ENCODE peak calls at places on chromosomes 16 and 17, in six cellular contexts. C is RWPE1, N is psoas muscle, W is adrenal gland, U is GM13977, O is activated B cell treated with CpG ODN at 0.5 μM for 24 hours. F is an unnamed sample.

GRCh38 chr16:48385272-48385953 is at the start of gene SIAH1:
- DNase-seq in U (peak; percentile 97), O (peak; percentile 97), W (peak; percentile 82), N (peak; percentile 92), C (peak; percentile 89), F (peak; percentile 83)

GRCh38 chr17:39011907-39012468 is 44.8 kb upstream of the FBXO47 start:
- DNase-seq in C (no peak), O (no peak), W (no peak), N (no peak), U (no peak), F (no peak)

GRCh38 chr17:21592774-21593173 is 99.5 kb upstream of the KCNJ18 start:
- DNase-seq in U (no peak), N (peak; percentile 36), W (no peak), C (no peak), O (no peak), F (no peak)

GRCh38 chr16:87812200-87812656 is 46.4 kb upstream of the KLHDC4 start:
- DNase-seq in C (no peak), W (no peak), U (no peak), O (no peak), N (no peak), F (peak; percentile 36)

GRCh38 chr17:42674755-42675347 is 1.9 kb downstream of the PLEKHH3 start:
- DNase-seq in U (no peak), C (no peak), O (no peak), W (peak; percentile 43), N (peak; percentile 65), F (peak; percentile 46)

GRCh38 chr17:42751628-42752027 is 6.8 kb upstream of the EZH1 start:
- DNase-seq in C (no peak), W (no peak), N (no peak), O (no peak), U (no peak), F (no peak)

GRCh38 chr17:10699861-10700260 is 2.5 kb downstream of the ADPRM start:
- DNase-seq in O (no peak), U (no peak), N (no peak), C (no peak), W (no peak), F (no peak)

GRCh38 chr16:57480754-57481230 is 5.5 kb downstream of the DOK4 start:
- DNase-seq in O (no peak), W (no peak), C (no peak), U (no peak), N (no peak), F (no peak)

GRCh38 chr17:7589891-7590611 is at the start of gene SOX15:
- DNase-seq in O (no peak), C (peak; percentile 88), U (no peak), W (no peak), N (peak; percentile 47), F (peak; percentile 80)

GRCh38 chr17:5526821-5527598 is 40.6 kb downstream of the MIS12 start:
- DNase-seq in N (peak; percentile 92), C (peak; percentile 87), W (peak; percentile 91), U (peak; percentile 67), O (no peak), F (peak; percentile 85)

GRCh38 chr16:19468300-19468699 is 50.6 kb downstream of the TMC5 start:
- DNase-seq in U (no peak), O (no peak), W (no peak), C (no peak), N (no peak), F (no peak)

GRCh38 chr16:64993464-64993863 is 128.4 kb downstream of the CDH11 start:
- DNase-seq in U (no peak), N (no peak), O (no peak), W (no peak), C (no peak), F (no peak)

GRCh38 chr16:12741176-12741575 is 62.5 kb downstream of the CPPED1 start:
- DNase-seq in C (no peak), N (no peak), W (no peak), U (no peak), O (no peak), F (no peak)

GRCh38 chr16:72244853-72245252 is 72.9 kb upstream of the PMFBP1 start:
- DNase-seq in C (no peak), O (no peak), U (no peak), N (no peak), W (no peak), F (no peak)
- TF ChIP-seq CTCF in C (no peak), O (no peak), U (no peak), N (no peak), W (no peak), F (no peak)

GRCh38 chr17:27797390-27798091 is 2.8 kb downstream of the NOS2 start:
- DNase-seq in N (no peak), U (no peak), O (no peak), C (no peak), W (no peak), F (no peak)
- TF ChIP-seq CTCF in N (no peak), U (no peak), O (no peak), C (no peak), W (no peak), F (no peak)

GRCh38 chr17:57747221-57748017 is 2.3 kb upstream of the CCDC182 start:
- DNase-seq in C (peak; percentile 67), U (peak; percentile 77), N (no peak), O (no peak), W (peak; percentile 61), F (peak; percentile 68)
- TF ChIP-seq CTCF in C (peak; percentile 88), U (peak; percentile 82), N (peak; percentile 77), O (no peak), W (peak; percentile 78), F (peak; percentile 77)

DNA sequence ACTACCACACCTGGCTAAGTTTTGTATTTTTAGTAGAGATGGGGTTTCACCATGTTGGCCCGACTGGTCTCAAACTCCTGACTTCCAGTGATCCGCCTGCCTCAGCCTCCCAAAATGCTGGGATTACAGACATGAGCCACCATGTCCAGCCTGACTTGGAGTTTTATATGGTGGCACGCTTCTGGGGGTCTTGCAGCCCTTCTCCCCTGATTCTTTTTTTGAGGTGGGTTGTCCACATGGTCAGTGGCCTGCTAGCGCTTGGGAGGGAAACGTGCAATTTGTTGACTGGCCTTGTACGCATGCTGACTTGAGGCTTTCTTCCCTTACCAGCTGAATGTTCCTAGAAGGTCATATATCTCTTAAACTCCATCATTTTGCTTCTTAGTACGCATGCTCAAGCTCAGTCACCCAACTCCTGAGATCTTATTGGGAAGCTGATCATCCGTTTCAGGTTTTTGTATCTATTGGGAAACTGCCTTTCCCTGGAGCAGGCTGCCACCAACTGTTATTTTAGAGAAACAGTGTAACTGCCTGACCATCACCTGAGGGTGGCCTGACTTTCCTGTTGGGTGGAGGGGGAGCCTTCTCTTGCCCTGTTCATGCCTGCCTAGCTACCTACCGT is 13.7 kb upstream of the LDHD start:
- DNase-seq in N (no peak), O (no peak), U (no peak), W (no peak), C (no peak), F (peak; percentile 17)
- TF ChIP-seq CTCF in N (peak; percentile 10), O (no peak), U (no peak), W (no peak), C (no peak), F (no peak)

DNA sequence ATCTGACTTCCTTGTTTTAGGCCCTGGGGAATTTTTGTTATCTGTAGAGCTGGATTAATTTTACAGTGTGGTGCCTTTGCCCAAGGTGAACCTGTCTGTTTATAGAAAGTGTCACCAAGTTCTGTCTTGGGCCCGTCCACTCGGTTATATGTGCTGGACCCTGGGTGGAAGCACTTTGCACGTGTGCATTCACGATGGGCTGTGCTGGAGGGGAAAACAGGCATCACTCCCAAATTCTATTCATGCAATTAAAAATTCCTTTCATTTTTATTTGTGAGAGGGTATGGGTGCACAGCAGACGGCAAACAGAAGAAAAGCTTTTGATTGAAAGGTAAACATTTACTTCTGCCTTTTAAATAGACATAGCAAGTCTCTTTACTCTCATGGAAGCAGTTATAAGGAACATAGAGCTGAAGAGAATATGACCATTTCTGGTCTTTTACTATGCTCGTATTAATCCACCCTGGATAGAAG is 101.2 kb downstream of the WWOX start:
- DNase-seq in O (no peak), U (no peak), C (no peak), W (no peak), N (no peak), F (no peak)
- TF ChIP-seq CTCF in O (no peak), U (no peak), C (no peak), W (no peak), N (no peak), F (no peak)

GRCh38 chr16:68113059-68113757 is 28.0 kb downstream of the NFATC3 start:
- DNase-seq in U (no peak), N (peak; percentile 24), O (no peak), W (no peak), C (no peak), F (no peak)

GRCh38 chr16:68117884-68118283 is 32.7 kb downstream of the NFATC3 start:
- DNase-seq in C (no peak), N (no peak), U (no peak), O (no peak), W (no peak), F (no peak)

GRCh38 chr16:68113765-68114240 is 28.6 kb downstream of the NFATC3 start:
- DNase-seq in O (no peak), C (no peak), W (no peak), N (peak; percentile 36), U (no peak), F (no peak)

GRCh38 chr16:68115851-68116250 is 30.7 kb downstream of the NFATC3 start:
- DNase-seq in O (no peak), N (no peak), U (no peak), C (no peak), W (no peak), F (no peak)

DNA sequence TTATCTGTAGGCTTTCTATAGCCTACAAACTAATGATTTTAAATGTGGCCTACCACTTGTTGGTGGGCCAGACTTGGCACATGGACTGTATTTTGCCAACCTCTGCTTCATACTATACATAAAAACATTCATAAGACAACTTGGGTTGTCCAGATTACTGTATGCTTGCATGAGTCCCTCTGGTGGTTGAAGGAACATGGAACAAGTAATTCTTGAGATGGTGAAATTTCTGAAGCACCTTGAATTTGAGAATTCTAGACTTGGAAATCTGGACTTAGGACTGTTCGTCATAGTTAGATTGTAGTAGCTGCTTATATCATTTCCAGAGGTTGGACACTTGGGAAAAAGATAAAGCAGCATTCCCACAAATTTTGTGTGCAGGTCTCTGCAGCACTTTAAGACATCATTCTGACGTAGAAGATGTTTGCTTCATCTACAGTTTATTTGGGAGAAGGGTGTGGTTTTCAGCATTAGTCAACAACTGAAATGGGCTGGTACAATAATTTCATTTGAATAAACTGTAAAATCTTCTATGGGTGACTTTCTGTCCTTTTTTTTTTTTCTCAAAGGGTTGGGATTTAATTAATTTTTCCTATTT is 31.2 kb downstream of the NFATC3 start:
- DNase-seq in C (peak; percentile 29), N (no peak), O (no peak), W (no peak), U (peak; percentile 31), F (peak; percentile 53)
- TF ChIP-seq CTCF in C (peak; percentile 54), N (peak; percentile 50), O (peak; percentile 14), W (no peak), U (peak; percentile 54), F (peak; percentile 53)

GRCh38 chr17:82297804-82298537 is 19.4 kb downstream of the CD7 start:
- DNase-seq in N (peak; percentile 94), C (peak; percentile 89), W (peak; percentile 93), O (peak; percentile 81), U (peak; percentile 92), F (peak; percentile 98)
- TF ChIP-seq CTCF in N (no peak), C (no peak), W (no peak), O (no peak), U (peak; percentile 7), F (no peak)

F was measured in MCF 10A.